ENCODE peak calls at places on chromosomes 4 and X, in ten cellular contexts. I, E, B, C, H, T, M, Z, L and O are unnamed samples.

GRCh38 chr4:6925357-6925836 is 15.8 kb downstream of the TBC1D14 start:
- ATAC-seq in E (peak; percentile 12), B (no peak), H (peak; percentile 13), L (peak; percentile 22), C (peak; percentile 67), M (no peak), T (peak; percentile 19), I (peak; percentile 9), Z (peak; percentile 56), O (peak; percentile 74)

GRCh38 chr4:138696771-138697170 is 318.8 kb upstream of the NOCT start:
- ATAC-seq in M (no peak), L (no peak), B (no peak), H (no peak), E (no peak), Z (no peak), I (no peak), C (no peak), T (no peak), O (no peak)

GRCh38 chr4:127210877-127211276 is 421.9 kb upstream of the INTU start:
- ATAC-seq in L (no peak), I (peak; percentile 69), B (no peak), M (no peak), E (no peak), T (no peak), H (peak; percentile 46), C (no peak), Z (peak; percentile 76), O (no peak)

GRCh38 chr4:101175896-101176676 is 171.2 kb downstream of the PPP3CA start:
- ATAC-seq in T (peak; percentile 92), C (no peak), H (peak; percentile 84), Z (peak; percentile 41), B (no peak), E (peak; percentile 74), L (peak; percentile 78), I (peak; percentile 48), M (no peak), O (no peak)

GRCh38 chr4:139643042-139643895 is 22.4 kb upstream of the MGST2 start:
- ATAC-seq in M (no peak), T (no peak), H (no peak), Z (no peak), E (no peak), C (no peak), L (no peak), B (no peak), I (no peak), O (no peak)

GRCh38 chr4:121256346-121256745 is 92.2 kb upstream of the TNIP3 start:
- ATAC-seq in M (no peak), T (no peak), H (peak; percentile 78), I (no peak), Z (peak; percentile 79), B (peak; percentile 76), E (no peak), C (no peak), L (no peak), O (no peak)

GRCh38 chr4:143250617-143251016 is 65.9 kb downstream of the USP38 start:
- ATAC-seq in T (no peak), B (no peak), C (no peak), M (no peak), L (no peak), I (no peak), H (no peak), Z (no peak), E (no peak), O (no peak)

GRCh38 chr4:80069837-80070788 is 2.9 kb downstream of the ANTXR2 start:
- ATAC-seq in H (no peak), L (no peak), B (no peak), I (no peak), Z (no peak), C (no peak), M (no peak), T (no peak), E (no peak), O (no peak)

GRCh38 chr4:3017504-3017903 is 54.1 kb downstream of the GRK4 start:
- ATAC-seq in T (no peak), M (no peak), H (no peak), B (no peak), Z (no peak), C (no peak), E (no peak), L (no peak), I (no peak), O (no peak)

GRCh38 chr4:48944252-48944651 is 37.7 kb upstream of the OCIAD2 start:
- ATAC-seq in I (no peak), T (no peak), L (no peak), H (no peak), E (no peak), M (peak; percentile 38), Z (no peak), C (peak; percentile 28), B (no peak), O (no peak)

GRCh38 chr4:4407299-4408131 is 20.6 kb downstream of the NSG1 start:
- ATAC-seq in Z (no peak), T (no peak), B (no peak), M (peak; percentile 51), C (no peak), E (no peak), I (no peak), L (no peak), H (no peak), O (no peak)

GRCh38 chrX:35728481-35728880 is 69.7 kb upstream of the MAGEB16 start:
- ATAC-seq in B (no peak), M (no peak), Z (no peak), C (no peak), L (no peak), E (no peak), T (no peak), H (no peak), I (no peak), O (no peak)

GRCh38 chrX:48848847-48849246 is 13.4 kb upstream of the PCSK1N start:
- ATAC-seq in E (no peak), I (no peak), L (no peak), M (no peak), H (no peak), B (no peak), T (no peak), C (no peak), Z (no peak), O (no peak)

GRCh38 chr4:154584259-154584658 is 6.3 kb downstream of the FGA start:
- ATAC-seq in L (no peak), C (no peak), B (no peak), T (no peak), I (no peak), E (no peak), H (peak; percentile 13), Z (no peak), M (no peak), O (no peak)

GRCh38 chr4:170234800-170235199 is 145.0 kb upstream of the AADAT start:
- ATAC-seq in L (no peak), T (no peak), I (no peak), B (no peak), C (no peak), H (no peak), E (no peak), Z (no peak), M (no peak), O (no peak)

GRCh38 chr4:70833701-70834100 is 6.0 kb downstream of the GRSF1 start:
- ATAC-seq in L (no peak), T (no peak), C (no peak), M (no peak), Z (no peak), B (no peak), H (no peak), I (no peak), E (no peak), O (no peak)

GRCh38 chrX:103275947-103276567 is 493 bp downstream of the TCEAL5 start:
- ATAC-seq in H (no peak), Z (no peak), C (no peak), B (no peak), M (no peak), T (no peak), L (no peak), E (no peak), I (peak; percentile 45), O (no peak)

DNA sequence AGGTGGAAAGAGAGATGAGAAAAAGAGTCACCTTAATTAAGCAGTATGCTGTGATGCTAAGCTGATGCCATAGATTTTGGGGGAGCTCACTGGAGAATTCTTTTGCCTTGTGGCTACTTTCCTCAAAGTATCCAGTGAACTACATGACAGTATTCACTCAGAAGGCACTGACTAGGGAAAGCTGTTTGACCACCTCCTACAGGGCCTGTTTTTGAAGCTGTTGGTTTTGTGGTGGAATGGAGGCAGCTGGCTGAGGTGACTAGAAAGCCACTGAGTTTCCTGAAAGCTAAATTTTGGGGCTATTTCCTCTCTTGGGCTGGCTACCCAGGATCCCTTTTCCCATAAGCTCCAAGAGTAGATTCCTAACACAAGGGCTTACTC is 124.8 kb upstream of the EOLA2 start:
- ATAC-seq in T (no peak), I (no peak), H (no peak), L (peak; percentile 54), Z (no peak), B (no peak), E (no peak), M (no peak), C (no peak), O (no peak)
- H3K27ac ChIP-seq in T (no peak overlapping the region), I (no peak overlapping the region), H (no peak overlapping the region), L (peak overlapping the region; percentile 74), Z (no peak overlapping the region), B (no peak overlapping the region), E (no peak overlapping the region), M (no peak overlapping the region), C (no peak overlapping the region), O (no peak overlapping the region)

DNA sequence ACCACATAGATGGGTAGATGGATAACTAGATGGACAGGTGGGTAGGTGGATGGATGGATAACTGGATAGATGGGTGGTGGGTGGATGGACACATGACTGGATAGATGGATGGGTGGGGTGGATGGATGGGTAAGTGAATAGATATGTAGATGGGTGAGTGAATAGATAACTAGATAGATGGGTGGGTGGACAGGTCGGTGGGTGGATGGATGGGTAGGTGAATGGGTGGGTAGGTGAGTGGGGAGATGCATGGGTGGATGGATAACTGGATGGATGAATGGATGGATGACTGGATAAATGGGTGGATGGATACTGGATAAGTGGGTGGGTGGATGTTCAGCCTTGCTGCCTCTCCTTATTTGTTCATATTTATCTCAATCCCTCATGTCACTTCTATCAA is 52.1 kb upstream of the MTNR1A start:
- ATAC-seq in I (no peak), T (no peak), M (no peak), H (no peak), E (no peak), Z (no peak), L (no peak), C (no peak), B (no peak), O (no peak)
- H3K36me3 ChIP-seq in I (peaks cover 7% of the 10 kb centered on the region), T (no peaks in the 10 kb centered on the region), M (peaks cover 41% of the 10 kb centered on the region), H (peaks cover 83% of the 10 kb centered on the region), E (peaks cover 22% of the 10 kb centered on the region), Z (peaks cover 37% of the 10 kb centered on the region), L (no peaks in the 10 kb centered on the region), C (peaks cover 41% of the 10 kb centered on the region), B (no peaks in the 10 kb centered on the region), O (peaks cover 93% of the 10 kb centered on the region)

GRCh38 chrX:28584025-28584424 is 3.2 kb upstream of the IL1RAPL1 start:
- ATAC-seq in Z (no peak), H (no peak), E (no peak), B (no peak), T (no peak), M (no peak), C (no peak), L (no peak), I (no peak), O (no peak)
- H3K27ac ChIP-seq in Z (no peak overlapping the region), H (no peak overlapping the region), E (no peak overlapping the region), B (no peak overlapping the region), T (no peak overlapping the region), M (no peak overlapping the region), C (no peak overlapping the region), L (no peak overlapping the region), I (no peak overlapping the region), O (no peak overlapping the region)

DNA sequence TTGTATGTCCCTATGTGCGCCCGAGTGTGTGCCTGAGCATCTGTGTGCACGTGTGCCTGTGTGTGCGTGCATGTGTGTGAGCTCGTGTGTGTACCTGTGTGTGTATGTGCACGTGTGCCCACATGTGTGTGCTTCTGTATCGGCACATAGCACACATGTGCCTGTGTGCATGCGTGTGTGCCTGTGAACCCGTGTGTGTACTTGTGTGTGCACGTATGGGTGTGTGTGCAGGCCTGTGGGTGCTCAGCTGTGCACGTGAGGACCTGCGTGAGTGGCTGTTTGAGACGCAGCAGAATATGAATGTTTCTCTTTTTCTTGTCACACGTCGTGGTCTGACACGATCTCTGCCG is 4.3 kb downstream of the AKAP17A start:
- ATAC-seq in H (no peak), E (no peak), C (no peak), B (no peak), T (no peak), M (no peak), I (no peak), L (no peak), Z (no peak), O (no peak)
- H3K36me3 ChIP-seq in H (peaks cover 74% of the 10 kb centered on the region), E (peaks cover 70% of the 10 kb centered on the region), C (peaks cover 72% of the 10 kb centered on the region), B (peaks cover 68% of the 10 kb centered on the region), T (peaks cover 33% of the 10 kb centered on the region), M (no peaks in the 10 kb centered on the region), I (peaks cover 19% of the 10 kb centered on the region), L (no peaks in the 10 kb centered on the region), Z (peaks cover 74% of the 10 kb centered on the region), O (peaks cover 74% of the 10 kb centered on the region)